ENCODE peak calls at places on chromosomes 11 and 22, in nine cellular contexts. D, S, P, R, T, J, H, N and B are unnamed samples.

GRCh38 chr11:12840871-12841516 is 166.8 kb downstream of the TEAD1 start:
- DNase-seq in D (no peak), S (no peak), P (peak), R (no peak), T (no peak), J (no peak), H (peak), N (no peak), B (no peak)

GRCh38 chr11:67585911-67586310 is 2.3 kb downstream of the GSTP1 start:
- DNase-seq in D (no peak), S (no peak), P (no peak), R (no peak), T (peak), J (no peak), H (no peak), N (no peak), B (no peak)

GRCh38 chr11:69367211-69367964 is 73.4 kb downstream of the MYEOV start:
- DNase-seq in D (peak), S (no peak), P (no peak), R (no peak), T (no peak), J (peak), H (no peak), N (no peak), B (peak)

GRCh38 chr11:113529606-113530005 is 54.4 kb upstream of the DRD2 start:
- DNase-seq in D (no peak), S (no peak), P (peak), R (no peak), T (no peak), J (no peak), H (no peak), N (no peak), B (no peak)

GRCh38 chr11:95596011-95596489 is 193.5 kb downstream of the FAM76B start:
- DNase-seq in D (no peak), S (no peak), P (no peak), R (no peak), T (no peak), J (no peak), H (no peak), N (no peak), B (no peak)

GRCh38 chr11:18697581-18697980 is 998 bp upstream of the TMEM86A start:
- DNase-seq in D (no peak), S (no peak), P (no peak), R (no peak), T (no peak), J (no peak), H (no peak), N (no peak), B (no peak)

GRCh38 chr11:24267015-24267414 is 229.8 kb upstream of the LUZP2 start:
- DNase-seq in D (no peak), S (no peak), P (no peak), R (no peak), T (no peak), J (no peak), H (no peak), N (no peak), B (no peak)

GRCh38 chr11:118927554-118928107 is 1.9 kb upstream of the BCL9L start:
- DNase-seq in D (no peak), S (no peak), P (no peak), R (no peak), T (no peak), J (no peak), H (no peak), N (no peak), B (no peak)

GRCh38 chr11:20211691-20212090 is 51.4 kb upstream of the DBX1 start:
- DNase-seq in D (no peak), S (no peak), P (no peak), R (no peak), T (no peak), J (no peak), H (no peak), N (no peak), B (no peak)

GRCh38 chr22:23772315-23773246 is at the start of gene MMP11:
- DNase-seq in D (peak), S (peak), P (peak), R (no peak), T (peak), J (peak), H (peak), N (peak), B (peak)

GRCh38 chr22:36252754-36253522 is at the start of gene APOL1:
- DNase-seq in D (peak), S (no peak), P (no peak), R (no peak), T (peak), J (peak), H (no peak), N (peak), B (peak)

GRCh38 chr11:118789501-118790356 is 1.2 kb downstream of the DDX6 start:
- DNase-seq in D (no peak), S (peak), P (peak), R (no peak), T (peak), J (no peak), H (peak), N (no peak), B (no peak)

GRCh38 chr11:119592642-119593041 is 136.4 kb downstream of the NECTIN1 start:
- DNase-seq in D (no peak), S (peak), P (no peak), R (no peak), T (no peak), J (no peak), H (no peak), N (no peak), B (peak)

GRCh38 chr22:35510951-35511350 is 29.7 kb upstream of the RASD2 start:
- DNase-seq in D (no peak), S (no peak), P (no peak), R (no peak), T (no peak), J (no peak), H (no peak), N (no peak), B (no peak)

GRCh38 chr11:33934450-33934849 is 42.6 kb upstream of the LMO2 start:
- DNase-seq in D (no peak), S (no peak), P (peak), R (no peak), T (no peak), J (no peak), H (no peak), N (no peak), B (no peak)

GRCh38 chr11:65421204-65422103 is 1.1 kb upstream of the NEAT1 start:
- DNase-seq in D (peak), S (peak), P (peak), R (peak), T (peak), J (peak), H (peak), N (peak), B (peak)

GRCh38 chr11:62602141-62603071 is 741 bp upstream of the MTA2 start:
- DNase-seq in D (no peak), S (peak), P (peak), R (no peak), T (no peak), J (peak), H (peak), N (peak), B (peak)

GRCh38 chr11:119373917-119374631 is 7.4 kb downstream of the USP2 start:
- DNase-seq in D (peak), S (peak), P (peak), R (no peak), T (peak), J (peak), H (peak), N (peak), B (peak)

GRCh38 chr11:78651136-78651775 is 76.6 kb upstream of the NARS2 start:
- DNase-seq in D (no peak), S (no peak), P (no peak), R (no peak), T (no peak), J (no peak), H (no peak), N (no peak), B (no peak)

GRCh38 chr11:26079966-26080365 is 252.0 kb upstream of the ANO3 start:
- DNase-seq in D (no peak), S (no peak), P (no peak), R (no peak), T (no peak), J (no peak), H (no peak), N (no peak), B (no peak)

GRCh38 chr22:45120931-45121330 is 42.8 kb upstream of the NUP50 start:
- DNase-seq in D (no peak), S (no peak), P (no peak), R (no peak), T (no peak), J (no peak), H (no peak), N (no peak), B (no peak)

GRCh38 chr11:76215946-76216345 is 9.6 kb upstream of the WNT11 start:
- DNase-seq in D (no peak), S (no peak), P (no peak), R (no peak), T (no peak), J (no peak), H (no peak), N (no peak), B (no peak)

GRCh38 chr22:19942886-19943664 is 1.5 kb upstream of the TXNRD2 start:
- DNase-seq in D (peak), S (no peak), P (no peak), R (no peak), T (peak), J (peak), H (no peak), N (no peak), B (no peak)

GRCh38 chr22:36486619-36487384 is 5.4 kb upstream of the TXN2 start:
- DNase-seq in D (peak), S (no peak), P (no peak), R (peak), T (peak), J (no peak), H (no peak), N (peak), B (no peak)